ENCODE peak calls at places on chromosomes 12 and 14, in nine cellular contexts. H, L, D, Q, I, A, U, G and W are unnamed samples.

GRCh38 chr12:117674763-117675162 is 294.0 kb downstream of the KSR2 start:
- DNase-seq in H (no peak), L (no peak), D (no peak), Q (no peak), I (no peak), A (no peak), U (no peak), G (no peak), W (no peak)

GRCh38 chr14:59484611-59485174 is 376 bp downstream of the JKAMP start:
- DNase-seq in H (no peak), L (no peak), D (no peak), Q (no peak), I (no peak), A (no peak), U (no peak), G (no peak), W (no peak)

GRCh38 chr12:4829793-4830162 is 79.9 kb upstream of the KCNA1 start:
- DNase-seq in H (no peak), L (no peak), D (no peak), Q (no peak), I (no peak), A (peak), U (no peak), G (no peak), W (no peak)

GRCh38 chr12:802242-802995 is 50.0 kb downstream of the WNK1 start:
- DNase-seq in H (no peak), L (no peak), D (no peak), Q (no peak), I (no peak), A (no peak), U (no peak), G (no peak), W (no peak)

GRCh38 chr14:71474291-71474690 is 457.9 kb upstream of the RGS6 start:
- DNase-seq in H (no peak), L (peak), D (no peak), Q (no peak), I (no peak), A (no peak), U (no peak), G (no peak), W (no peak)

GRCh38 chr12:108099085-108099484 is 30.0 kb upstream of the WSCD2 start:
- DNase-seq in H (no peak), L (no peak), D (no peak), Q (no peak), I (no peak), A (peak), U (no peak), G (no peak), W (no peak)

GRCh38 chr14:51304428-51304827 is 64.4 kb downstream of the TMX1 start:
- DNase-seq in H (no peak), L (no peak), D (no peak), Q (peak), I (peak), A (no peak), U (peak), G (peak), W (no peak)

GRCh38 chr12:795305-795704 is 42.9 kb downstream of the WNK1 start:
- DNase-seq in H (no peak), L (no peak), D (no peak), Q (peak), I (no peak), A (peak), U (no peak), G (no peak), W (no peak)

GRCh38 chr12:57519758-57520007 is 631 bp downstream of the DDIT3 start:
- DNase-seq in H (no peak), L (no peak), D (no peak), Q (no peak), I (peak), A (no peak), U (no peak), G (no peak), W (no peak)

GRCh38 chr12:2168808-2169207 is 116.0 kb downstream of the CACNA1C start:
- DNase-seq in H (no peak), L (no peak), D (no peak), Q (peak), I (peak), A (no peak), U (no peak), G (no peak), W (no peak)

GRCh38 chr12:128783129-128783574 is 40.6 kb downstream of the SLC15A4 start:
- DNase-seq in H (no peak), L (no peak), D (no peak), Q (no peak), I (no peak), A (no peak), U (no peak), G (peak), W (no peak)

GRCh38 chr12:101539148-101539547 is 55.6 kb upstream of the MYBPC1 start:
- DNase-seq in H (no peak), L (no peak), D (no peak), Q (no peak), I (no peak), A (no peak), U (no peak), G (no peak), W (no peak)

GRCh38 chr12:1501001-1501400 is 93.4 kb downstream of the FBXL14 start:
- DNase-seq in H (no peak), L (no peak), D (no peak), Q (no peak), I (no peak), A (no peak), U (no peak), G (no peak), W (no peak)

GRCh38 chr14:75234173-75234855 is 44.3 kb upstream of the FOS start:
- DNase-seq in H (peak), L (no peak), D (peak), Q (no peak), I (peak), A (no peak), U (peak), G (peak), W (no peak)

GRCh38 chr12:106078358-106079025 is 60.3 kb downstream of the NUAK1 start:
- DNase-seq in H (no peak), L (no peak), D (peak), Q (peak), I (peak), A (no peak), U (peak), G (peak), W (peak)

DNA sequence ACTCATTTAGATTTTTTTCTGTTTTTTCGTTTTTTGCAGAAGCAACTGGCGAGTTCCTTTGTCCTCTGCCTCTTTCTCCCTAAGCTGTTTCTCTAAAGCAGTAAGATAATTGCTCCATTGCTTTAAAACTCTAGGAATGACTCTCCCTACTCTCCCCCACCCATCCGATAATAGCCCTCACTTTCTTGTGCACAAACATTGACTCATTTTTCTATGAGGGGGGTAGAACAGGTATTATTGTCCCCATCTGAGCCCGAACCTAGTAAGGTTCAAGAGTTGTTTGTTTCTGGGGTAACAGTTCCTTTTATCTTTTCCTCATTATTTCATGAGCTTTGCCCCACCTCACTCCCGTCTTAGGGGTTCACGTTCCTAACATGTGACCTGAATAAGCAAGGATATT is 190.5 kb downstream of the EMP1 start:
- DNase-seq in H (no peak), L (no peak), D (no peak), Q (no peak), I (peak), A (no peak), U (no peak), G (no peak), W (no peak)
- H3K4me3 ChIP-seq in H (no peak), L (no peak), D (no peak), Q (no peak), I (no peak), A (no peak), U (no peak), G (no peak), W (no peak)

DNA sequence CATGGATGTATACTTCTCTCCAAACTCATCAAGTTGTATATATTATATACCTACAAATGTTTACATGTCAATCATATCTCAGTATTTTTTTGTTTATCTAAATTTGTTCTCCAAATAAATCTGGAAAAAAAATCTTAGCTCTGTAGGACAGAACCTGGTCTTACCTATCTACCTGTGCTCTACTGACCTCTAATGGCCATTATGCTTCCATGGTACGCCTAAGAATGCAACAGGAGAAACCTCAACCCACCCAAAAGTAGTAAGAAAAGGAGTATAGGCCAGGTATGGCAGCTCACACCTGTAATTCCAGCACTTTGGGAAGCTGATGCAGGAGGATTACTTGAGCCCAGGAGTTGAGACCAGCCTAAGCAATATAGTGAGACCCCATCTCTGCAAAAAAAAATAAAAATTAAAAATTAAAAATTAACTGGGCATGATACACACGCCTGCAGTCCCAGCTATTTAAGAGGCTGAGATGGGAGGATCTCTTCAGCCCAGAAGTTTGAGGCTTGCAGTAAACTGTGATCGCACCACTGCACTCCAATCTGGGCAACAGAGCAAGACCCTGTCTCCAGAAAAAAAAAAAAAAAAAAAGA is 8.7 kb downstream of the OR11H4 start:
- DNase-seq in H (no peak), L (peak), D (no peak), Q (no peak), I (peak), A (peak), U (no peak), G (no peak), W (no peak)
- TF ChIP-seq CTCF in H (no peak), L (peak), D (no peak), Q (peak), I (peak), A (peak), U (peak), G (no peak), W (no peak)

GRCh38 chr14:32620303-32620702 is 291.2 kb downstream of the AKAP6 start:
- DNase-seq in H (no peak), L (no peak), D (no peak), Q (no peak), I (peak), A (no peak), U (no peak), G (peak), W (no peak)

GRCh38 chr14:32621585-32621984 is 292.5 kb downstream of the AKAP6 start:
- DNase-seq in H (no peak), L (no peak), D (no peak), Q (no peak), I (no peak), A (no peak), U (no peak), G (no peak), W (no peak)

GRCh38 chr14:32622742-32623141 is 293.6 kb downstream of the AKAP6 start:
- DNase-seq in H (no peak), L (no peak), D (no peak), Q (no peak), I (no peak), A (no peak), U (no peak), G (no peak), W (no peak)

GRCh38 chr14:32620724-32621123 is 291.6 kb downstream of the AKAP6 start:
- DNase-seq in H (no peak), L (no peak), D (no peak), Q (no peak), I (no peak), A (no peak), U (no peak), G (no peak), W (no peak)

GRCh38 chr14:32618991-32619390 is 289.9 kb downstream of the AKAP6 start:
- DNase-seq in H (no peak), L (no peak), D (no peak), Q (no peak), I (no peak), A (no peak), U (no peak), G (no peak), W (no peak)
- H3K4me3 ChIP-seq in H (no peak), L (no peak), D (no peak), Q (no peak), I (no peak), A (no peak), U (no peak), G (no peak), W (no peak)

GRCh38 chr12:124510301-124510970 is 57.0 kb downstream of the NCOR2 start:
- DNase-seq in H (no peak), L (peak), D (no peak), Q (no peak), I (peak), A (peak), U (no peak), G (no peak), W (no peak)
- TF ChIP-seq CTCF in H (no peak), L (peak), D (no peak), Q (peak), I (peak), A (no peak), U (peak), G (no peak), W (no peak)

GRCh38 chr12:27602516-27602915 is 78.5 kb downstream of the PPFIBP1 start:
- DNase-seq in H (no peak), L (no peak), D (no peak), Q (no peak), I (peak), A (no peak), U (no peak), G (no peak), W (no peak)

GRCh38 chr12:27606986-27607385 is 83.0 kb downstream of the PPFIBP1 start:
- DNase-seq in H (no peak), L (no peak), D (no peak), Q (no peak), I (no peak), A (no peak), U (no peak), G (no peak), W (no peak)

GRCh38 chr12:27607611-27608010 is 83.6 kb downstream of the PPFIBP1 start:
- DNase-seq in H (no peak), L (no peak), D (no peak), Q (no peak), I (no peak), A (no peak), U (no peak), G (no peak), W (no peak)

GRCh38 chr12:27608890-27609289 is 84.9 kb downstream of the PPFIBP1 start:
- DNase-seq in H (no peak), L (no peak), D (no peak), Q (no peak), I (no peak), A (no peak), U (no peak), G (no peak), W (no peak)

DNA sequence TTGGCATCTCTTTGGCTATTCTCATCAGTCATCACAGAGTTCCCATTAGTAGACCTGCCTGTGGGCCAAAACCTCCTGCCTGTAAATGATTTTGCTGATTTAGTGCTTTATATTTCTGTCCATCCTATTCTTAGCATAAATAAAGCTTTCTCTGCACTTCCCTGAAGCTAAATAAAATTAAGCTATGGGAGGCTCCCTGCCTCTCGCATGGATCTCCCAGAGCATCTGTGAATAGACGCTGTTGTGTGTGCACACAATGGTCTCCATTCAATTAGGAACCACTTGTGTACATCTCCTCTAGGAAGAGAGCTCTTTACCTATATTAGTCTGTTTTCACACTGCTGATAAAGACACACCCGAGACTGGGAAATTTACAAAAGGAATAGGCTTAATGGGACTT is 80.4 kb downstream of the PPFIBP1 start:
- DNase-seq in H (no peak), L (no peak), D (no peak), Q (no peak), I (no peak), A (no peak), U (no peak), G (no peak), W (no peak)
- H3K4me3 ChIP-seq in H (no peak), L (no peak), D (no peak), Q (no peak), I (no peak), A (no peak), U (no peak), G (no peak), W (no peak)

DNA sequence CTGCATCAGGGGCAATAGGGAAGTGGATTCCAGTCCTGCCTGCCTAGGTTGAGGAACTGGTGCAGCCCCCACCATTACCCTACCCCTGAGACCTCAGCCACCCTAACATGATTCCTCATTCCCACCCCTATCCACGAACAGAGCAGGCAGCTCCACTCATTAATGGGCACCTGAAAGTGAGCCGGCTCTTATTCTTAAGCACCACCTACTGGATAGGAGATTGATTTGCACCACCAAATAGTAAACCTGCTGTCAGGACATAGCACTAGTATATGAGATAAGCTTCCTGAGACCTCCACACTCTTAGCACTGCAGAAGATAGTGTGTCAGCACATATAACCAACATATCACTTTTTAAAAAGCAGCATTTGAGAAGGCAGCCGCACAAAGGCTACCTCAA is 573.2 kb downstream of the SOX5 start:
- DNase-seq in H (no peak), L (no peak), D (no peak), Q (no peak), I (peak), A (peak), U (no peak), G (peak), W (no peak)
- TF ChIP-seq CTCF in H (no peak), L (no peak), D (no peak), Q (no peak), I (no peak), A (peak), U (no peak), G (peak), W (no peak)

GRCh38 chr14:101709533-101709881 is 52.0 kb upstream of the PPP2R5C start:
- DNase-seq in H (no peak), L (no peak), D (no peak), Q (no peak), I (no peak), A (no peak), U (no peak), G (no peak), W (no peak)

GRCh38 chr14:101706509-101707284 is 54.8 kb upstream of the PPP2R5C start:
- DNase-seq in H (no peak), L (no peak), D (no peak), Q (no peak), I (no peak), A (no peak), U (no peak), G (no peak), W (no peak)

GRCh38 chr14:101707285-101707842 is 54.1 kb upstream of the PPP2R5C start:
- DNase-seq in H (peak), L (peak), D (no peak), Q (peak), I (peak), A (peak), U (peak), G (peak), W (peak)

GRCh38 chr14:101708853-101709532 is 52.5 kb upstream of the PPP2R5C start:
- DNase-seq in H (no peak), L (no peak), D (no peak), Q (no peak), I (no peak), A (no peak), U (no peak), G (no peak), W (no peak)

GRCh38 chr14:101707863-101708620 is 53.5 kb upstream of the PPP2R5C start:
- DNase-seq in H (no peak), L (no peak), D (no peak), Q (no peak), I (no peak), A (no peak), U (no peak), G (no peak), W (no peak)
- H3K4me3 ChIP-seq in H (no peak), L (no peak), D (no peak), Q (no peak), I (no peak), A (no peak), U (no peak), G (no peak), W (no peak)